ENCODE peak calls at places on chromosomes 4 and X, in four cellular contexts. J, A, C and T are unnamed samples.

GRCh38 chr4:5084911-5085475 is 33.7 kb downstream of the STK32B start:
- DNase-seq in J (no peak), A (no peak), C (no peak), T (no peak)

GRCh38 chr4:173448103-173448502 is 49.2 kb upstream of the SCRG1 start:
- DNase-seq in J (no peak), A (peak; percentile 51), C (no peak), T (no peak)

GRCh38 chr4:25656031-25656430 is 380 bp downstream of the SLC34A2 start:
- DNase-seq in J (no peak), A (no peak), C (no peak), T (no peak)

GRCh38 chr4:87353592-87353991 is 30.9 kb upstream of the HSD17B13 start:
- DNase-seq in J (peak; percentile 10), A (no peak), C (peak; percentile 53), T (peak; percentile 31)

GRCh38 chrX:781216-782211 is 150.9 kb downstream of the SHOX start:
- DNase-seq in J (no peak), A (no peak), C (no peak), T (no peak)

GRCh38 chr4:89838005-89838404 is 1.0 kb upstream of the SNCA start:
- DNase-seq in J (no peak), A (no peak), C (no peak), T (no peak)

GRCh38 chrX:118521435-118521834 is 25.8 kb downstream of the DOCK11 start:
- DNase-seq in J (no peak), A (no peak), C (no peak), T (no peak)

GRCh38 chrX:24619647-24620046 is 27.5 kb downstream of the PCYT1B start:
- DNase-seq in J (no peak), A (peak; percentile 9), C (peak; percentile 7), T (no peak)

GRCh38 chr4:38056024-38056685 is 96.0 kb downstream of the PTTG2 start:
- DNase-seq in J (no peak), A (no peak), C (no peak), T (no peak)

GRCh38 chrX:150438165-150438564 is 75.0 kb downstream of the MAMLD1 start:
- DNase-seq in J (no peak), A (no peak), C (no peak), T (no peak)

GRCh38 chr4:101355767-101356702 is 8.7 kb upstream of the PPP3CA start:
- DNase-seq in J (no peak), A (no peak), C (no peak), T (no peak)

GRCh38 chrX:22389544-22390243 is 117.0 kb downstream of the CBLL2 start:
- DNase-seq in J (no peak), A (no peak), C (no peak), T (no peak)

GRCh38 chr4:56691425-56691824 is 10.3 kb upstream of the HOPX start:
- DNase-seq in J (no peak), A (no peak), C (no peak), T (no peak)

GRCh38 chr4:113975578-113975977 is 3.9 kb downstream of the ARSJ start:
- DNase-seq in J (no peak), A (no peak), C (no peak), T (no peak)

GRCh38 chr4:101418055-101418454 is 70.7 kb upstream of the PPP3CA start:
- DNase-seq in J (peak; percentile 33), A (no peak), C (peak; percentile 4), T (no peak)

GRCh38 chrX:7640392-7640791 is 202.6 kb upstream of the VCX start:
- DNase-seq in J (no peak), A (no peak), C (no peak), T (no peak)

GRCh38 chr4:83561381-83561780 is 25.5 kb downstream of the GPAT3 start:
- DNase-seq in J (no peak), A (no peak), C (no peak), T (no peak)

GRCh38 chr4:161822174-161822573 is 341.6 kb downstream of the FSTL5 start:
- DNase-seq in J (no peak), A (no peak), C (no peak), T (no peak)

GRCh38 chr4:107408968-107409367 is 311.1 kb downstream of the PAPSS1 start:
- DNase-seq in J (no peak), A (no peak), C (no peak), T (no peak)

GRCh38 chrX:108945883-108946523 is 209.6 kb upstream of the IRS4 start:
- DNase-seq in J (no peak), A (no peak), C (no peak), T (no peak)

GRCh38 chr4:577499-578450 is 1.7 kb upstream of the TMEM271 start:
- DNase-seq in J (no peak), A (no peak), C (peak; percentile 82), T (no peak)

GRCh38 chr4:65651031-65651430 is 19.3 kb downstream of the EPHA5 start:
- DNase-seq in J (no peak), A (no peak), C (no peak), T (no peak)

GRCh38 chr4:154928640-154929257 is 147.7 kb downstream of the RBM46 start:
- DNase-seq in J (no peak), A (peak; percentile 0), C (peak; percentile 3), T (no peak)

GRCh38 chrX:138871739-138872138 is 160.2 kb upstream of the FGF13 start:
- DNase-seq in J (no peak), A (no peak), C (no peak), T (no peak)

GRCh38 chr4:1777822-1778641 is 15.1 kb upstream of the FGFR3 start:
- DNase-seq in J (no peak), A (peak; percentile 44), C (no peak), T (no peak)

GRCh38 chr4:122712782-122713181 is 19.7 kb upstream of the BBS12 start:
- DNase-seq in J (no peak), A (no peak), C (no peak), T (no peak)

GRCh38 chr4:184568770-184569169 is 80.5 kb downstream of the CASP3 start:
- DNase-seq in J (no peak), A (no peak), C (peak; percentile 48), T (no peak)

GRCh38 chr4:177264788-177265422 is 44.8 kb upstream of the NEIL3 start:
- DNase-seq in J (no peak), A (no peak), C (no peak), T (no peak)

GRCh38 chrX:17521871-17522693 is 147.1 kb downstream of the NHS start:
- DNase-seq in J (no peak), A (no peak), C (peak; percentile 13), T (no peak)